ENCODE peak calls at places on chromosomes 12 and 14, in four cellular contexts. L, R, I and D are unnamed samples. For H3K4me1, the result is how much of the 10 kb centered on the place peaks cover.

GRCh38 chr14:70885343-70886014 is 21.8 kb upstream of the PCNX1 start:
- DNase-seq in L (no peak), R (no peak), I (no peak), D (no peak)

GRCh38 chr12:79023261-79023660 is 158.7 kb downstream of the SYT1 start:
- DNase-seq in L (no peak), R (no peak), I (no peak), D (no peak)

GRCh38 chr14:87483651-87484260 is 509.2 kb downstream of the GALC start:
- DNase-seq in L (no peak), R (no peak), I (no peak), D (no peak)

GRCh38 chr14:102392506-102392905 is 29.8 kb downstream of the TECPR2 start:
- DNase-seq in L (no peak), R (no peak), I (no peak), D (no peak)

GRCh38 chr12:128467882-128468281 is 200.9 kb downstream of the TMEM132C start:
- DNase-seq in L (no peak), R (no peak), I (no peak), D (no peak)

GRCh38 chr14:23123419-23123818 is 4.4 kb upstream of the CEBPE start:
- DNase-seq in L (no peak), R (no peak), I (no peak), D (no peak)

GRCh38 chr12:9132008-9132535 is 16.4 kb upstream of the A2M start:
- DNase-seq in L (peak), R (no peak), I (no peak), D (no peak)

GRCh38 chr12:19962192-19962591 is 406.1 kb upstream of the PDE3A start:
- DNase-seq in L (no peak), R (no peak), I (no peak), D (no peak)

GRCh38 chr12:57518920-57519757 is 1.2 kb downstream of the DDIT3 start:
- DNase-seq in L (peak), R (no peak), I (no peak), D (no peak)

GRCh38 chr14:104886690-104887622 is 21.9 kb downstream of the CEP170B start:
- DNase-seq in L (no peak), R (no peak), I (peak), D (no peak)

GRCh38 chr14:59919582-59920377 is at the start of gene LRRC9:
- DNase-seq in L (peak), R (no peak), I (peak), D (peak)

GRCh38 chr12:45292486-45293195 is 76.7 kb downstream of the ANO6 start:
- DNase-seq in L (no peak), R (no peak), I (no peak), D (no peak)

GRCh38 chr12:71536939-71537622 is 97.5 kb downstream of the LGR5 start:
- DNase-seq in L (peak), R (no peak), I (no peak), D (no peak)

GRCh38 chr12:31037921-31038320 is 35.7 kb upstream of the DDX11 start:
- DNase-seq in L (no peak), R (no peak), I (no peak), D (no peak)

GRCh38 chr14:39229222-39229543 is 4.5 kb upstream of the MIA2 start:
- DNase-seq in L (no peak), R (no peak), I (no peak), D (no peak)

GRCh38 chr14:99127651-99128167 is 144.3 kb downstream of the BCL11B start:
- DNase-seq in L (no peak), R (no peak), I (peak), D (no peak)

GRCh38 chr12:80553316-80553715 is 109.3 kb downstream of the PTPRQ start:
- DNase-seq in L (no peak), R (no peak), I (no peak), D (no peak)

GRCh38 chr12:26156201-26156871 is 31.5 kb upstream of the BHLHE41 start:
- DNase-seq in L (no peak), R (peak), I (no peak), D (no peak)

GRCh38 chr14:73896521-73896920 is 9.9 kb downstream of the ZNF410 start:
- DNase-seq in L (no peak), R (no peak), I (no peak), D (no peak)

GRCh38 chr12:103561174-103561573 is 25.9 kb upstream of the STAB2 start:
- DNase-seq in L (no peak), R (no peak), I (no peak), D (no peak)

GRCh38 chr12:65609359-65609771 is 214.9 kb upstream of the HMGA2 start:
- DNase-seq in L (no peak), R (no peak), I (no peak), D (no peak)

GRCh38 chr12:52581481-52581880 is 7.8 kb upstream of the KRT74 start:
- DNase-seq in L (no peak), R (no peak), I (no peak), D (no peak)

GRCh38 chr14:82431031-82431430 is 897.4 kb upstream of the SEL1L start:
- DNase-seq in L (no peak), R (no peak), I (no peak), D (no peak)

GRCh38 chr12:119061208-119061796 is 80.0 kb downstream of the SRRM4 start:
- DNase-seq in L (peak), R (no peak), I (peak), D (peak)

GRCh38 chr14:24235804-24236688 is 3.3 kb downstream of the GMPR2 start:
- DNase-seq in L (no peak), R (no peak), I (no peak), D (no peak)

GRCh38 chr14:24236689-24237462 is 4.1 kb downstream of the GMPR2 start:
- DNase-seq in L (no peak), R (no peak), I (no peak), D (no peak)

GRCh38 chr14:24237463-24237955 is 4.8 kb downstream of the GMPR2 start:
- DNase-seq in L (no peak), R (no peak), I (no peak), D (no peak)

GRCh38 chr14:24238527-24239037 is 3.8 kb downstream of the TINF2 start:
- DNase-seq in L (no peak), R (no peak), I (no peak), D (no peak)

GRCh38 chr14:24238123-24238522 is 4.3 kb downstream of the TINF2 start:
- DNase-seq in L (no peak), R (no peak), I (no peak), D (no peak)
- H3K4me1 ChIP-seq in L (half or more), R (under half), I (under half), D (under half)

GRCh38 chr12:53743277-53744129 is 8.3 kb downstream of the CISTR start:
- DNase-seq in L (peak), R (no peak), I (peak), D (peak)
- TF ChIP-seq SUZ12 in L (no peak), R (no peak), I (no peak), D (no peak)

GRCh38 chr14:74976264-74977113 is 21.1 kb upstream of the PGF start:
- DNase-seq in L (no peak), R (no peak), I (no peak), D (no peak)

GRCh38 chr14:74974364-74975058 is 19.1 kb upstream of the PGF start:
- DNase-seq in L (no peak), R (no peak), I (no peak), D (peak)

GRCh38 chr14:74973905-74974363 is 18.5 kb upstream of the PGF start:
- DNase-seq in L (peak), R (no peak), I (no peak), D (no peak)

GRCh38 chr14:74977164-74977900 is 21.9 kb upstream of the PGF start:
- DNase-seq in L (no peak), R (no peak), I (no peak), D (no peak)

GRCh38 chr14:74975059-74975810 is 19.8 kb upstream of the PGF start:
- DNase-seq in L (no peak), R (no peak), I (no peak), D (no peak)
- H3K4me1 ChIP-seq in L (half or more), R (under half), I (under half), D (under half)

GRCh38 chr12:124687695-124688301 is 120.4 kb upstream of the NCOR2 start:
- DNase-seq in L (no peak), R (no peak), I (no peak), D (no peak)
- TF ChIP-seq SUZ12 in L (no peak), R (no peak), I (no peak), D (no peak)